ENCODE peak calls at places on chromosomes 7 and 10, in ten cellular contexts. M, L, C, J, N, P, B, W, D and U are unnamed samples.

GRCh38 chr7:26705567-26705966 is 158.8 kb downstream of the SKAP2 start:
- DNase-seq in M (no peak), L (no peak), C (no peak), J (no peak), N (peak; percentile 89), P (no peak), B (peak; percentile 90), W (no peak), D (no peak), U (no peak)

GRCh38 chr10:61973169-61973568 is 71.7 kb downstream of the ARID5B start:
- DNase-seq in M (no peak), L (no peak), C (no peak), J (no peak), N (no peak), P (no peak), B (peak; percentile 53), W (no peak), D (no peak), U (no peak)

GRCh38 chr10:91838199-91838598 is 40.0 kb downstream of the TNKS2 start:
- DNase-seq in M (no peak), L (no peak), C (no peak), J (no peak), N (no peak), P (no peak), B (no peak), W (no peak), D (no peak), U (no peak)

GRCh38 chr7:150412016-150412415 is 32.9 kb downstream of the ZNF775 start:
- DNase-seq in M (no peak), L (no peak), C (no peak), J (no peak), N (no peak), P (no peak), B (no peak), W (no peak), D (no peak), U (no peak)

GRCh38 chr7:125599387-125599786 is 669.8 kb upstream of the POT1 start:
- DNase-seq in M (no peak), L (no peak), C (no peak), J (no peak), N (no peak), P (no peak), B (no peak), W (no peak), D (no peak), U (no peak)

GRCh38 chr7:21960922-21961321 is 15.2 kb upstream of the CDCA7L start:
- DNase-seq in M (no peak), L (no peak), C (no peak), J (no peak), N (peak; percentile 79), P (no peak), B (peak; percentile 77), W (no peak), D (no peak), U (no peak)

GRCh38 chr7:16918288-16918895 is 36.6 kb upstream of the AGR3 start:
- DNase-seq in M (no peak), L (no peak), C (peak; percentile 32), J (peak; percentile 9), N (peak; percentile 33), P (no peak), B (peak; percentile 71), W (no peak), D (no peak), U (no peak)

GRCh38 chr7:134744569-134744968 is 34.9 kb upstream of the CALD1 start:
- DNase-seq in M (no peak), L (no peak), C (no peak), J (no peak), N (no peak), P (no peak), B (no peak), W (no peak), D (no peak), U (no peak)

GRCh38 chr7:18824157-18824556 is 293.3 kb downstream of the TWIST1 start:
- DNase-seq in M (no peak), L (no peak), C (no peak), J (no peak), N (no peak), P (no peak), B (no peak), W (no peak), D (no peak), U (no peak)

GRCh38 chr10:49183596-49184542 is 4.3 kb downstream of the TMEM273 start:
- DNase-seq in M (no peak), L (no peak), C (peak; percentile 18), J (no peak), N (no peak), P (no peak), B (no peak), W (no peak), D (no peak), U (no peak)
- TF ChIP-seq CTCF in M (no peak), L (no peak), C (no peak), J (no peak), N (no peak), P (no peak), B (no peak), W (no peak), D (no peak), U (no peak)

GRCh38 chr7:39386718-39387117 is 179.5 kb upstream of the YAE1 start:
- DNase-seq in M (no peak), L (no peak), C (no peak), J (no peak), N (no peak), P (no peak), B (no peak), W (no peak), D (no peak), U (no peak)
- TF ChIP-seq CTCF in M (peak; percentile 73), L (no peak), C (no peak), J (no peak), N (no peak), P (no peak), B (no peak), W (no peak), D (no peak), U (no peak)

DNA sequence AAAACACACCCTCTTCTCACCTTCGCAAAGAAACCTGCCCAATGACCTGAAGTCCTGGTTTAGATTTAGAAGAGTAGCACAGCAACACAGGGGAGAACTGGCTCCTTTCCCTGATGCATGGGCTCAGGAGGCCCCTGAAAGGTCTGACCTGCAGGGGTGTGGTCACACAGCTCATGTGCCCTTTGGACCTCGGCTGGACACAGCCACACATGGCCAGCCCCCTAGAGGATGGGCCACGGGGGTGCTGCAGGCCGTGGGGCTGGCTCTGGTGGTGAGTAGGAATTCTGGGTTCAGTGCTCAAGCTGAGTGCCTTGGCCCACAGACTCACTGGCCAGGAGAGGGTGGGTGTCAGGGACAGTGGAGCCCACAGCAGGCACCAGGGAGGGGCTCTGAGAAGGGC is 118.5 kb upstream of the ADCY1 start:
- DNase-seq in M (no peak), L (no peak), C (no peak), J (no peak), N (no peak), P (no peak), B (no peak), W (no peak), D (no peak), U (no peak)
- TF ChIP-seq CTCF in M (no peak), L (no peak), C (no peak), J (no peak), N (no peak), P (no peak), B (no peak), W (no peak), D (no peak), U (no peak)

DNA sequence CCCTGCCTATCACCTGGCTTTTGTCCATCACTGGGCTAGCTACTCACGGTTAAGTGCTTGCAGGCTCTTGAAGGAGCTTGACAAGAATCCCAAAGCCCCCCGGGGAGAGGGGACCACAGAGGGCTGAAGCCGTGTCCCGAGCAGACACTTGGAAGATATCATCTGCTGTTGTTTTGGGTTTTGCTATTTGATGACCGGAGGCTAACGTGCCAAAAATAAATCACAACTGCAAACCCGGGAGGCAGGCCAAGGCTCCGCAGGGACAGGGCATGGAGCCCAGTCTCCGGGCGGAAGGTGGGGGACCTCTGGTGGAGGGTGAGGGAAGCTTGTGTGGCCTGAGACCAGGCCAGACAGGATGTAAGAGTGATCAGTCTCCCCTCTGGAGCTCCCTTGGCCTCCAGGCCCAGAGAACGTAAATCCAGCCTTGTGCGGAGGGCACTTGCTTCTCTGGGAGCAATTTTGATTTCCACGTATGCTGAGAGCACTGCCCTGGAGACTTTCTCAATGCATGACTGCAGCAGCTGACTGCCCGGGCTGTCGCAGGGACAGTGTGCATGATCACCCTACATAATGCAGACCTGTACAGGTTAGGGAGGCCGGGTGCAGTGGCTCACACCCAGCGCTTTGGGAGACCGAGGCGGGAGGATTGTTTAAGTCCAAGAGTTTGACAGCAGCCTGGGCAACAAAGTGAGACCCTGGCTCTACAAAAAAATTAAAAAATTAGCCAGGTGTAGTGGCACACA is at the start of gene PHKG1:
- DNase-seq in M (no peak), L (no peak), C (peak; percentile 84), J (peak; percentile 88), N (peak; percentile 84), P (peak; percentile 94), B (peak; percentile 91), W (peak; percentile 64), D (no peak), U (no peak)
- TF ChIP-seq CTCF in M (peak; percentile 57), L (peak; percentile 24), C (peak; percentile 64), J (peak; percentile 72), N (peak; percentile 81), P (no peak), B (peak; percentile 77), W (peak; percentile 49), D (no peak), U (no peak)

GRCh38 chr7:55895021-55895420 is 7.8 kb downstream of the ZNF713 start:
- DNase-seq in M (no peak), L (no peak), C (no peak), J (no peak), N (no peak), P (no peak), B (no peak), W (no peak), D (no peak), U (no peak)
- TF ChIP-seq CTCF in M (no peak), L (no peak), C (no peak), J (no peak), N (no peak), P (no peak), B (no peak), W (no peak), D (no peak), U (no peak)

DNA sequence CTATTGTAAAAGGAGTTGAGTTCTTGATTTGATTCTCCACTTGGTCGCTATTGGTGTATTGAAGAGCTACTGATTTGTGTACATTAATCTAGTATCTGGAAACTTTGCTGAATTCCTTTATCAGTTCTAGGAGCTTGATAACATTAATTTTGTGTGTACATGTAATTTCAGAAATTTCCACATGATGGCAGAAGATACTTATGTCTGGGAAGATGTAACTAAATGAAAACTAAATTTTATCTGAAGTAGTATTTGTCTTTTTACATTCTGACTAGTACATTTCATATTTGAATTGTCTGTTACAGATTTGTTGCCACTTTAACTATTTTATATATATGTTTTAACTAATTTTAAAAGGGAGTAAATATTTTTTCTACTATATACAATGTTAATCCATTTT is 27.6 kb downstream of the SDHAF3 start:
- DNase-seq in M (no peak), L (no peak), C (no peak), J (no peak), N (peak; percentile 42), P (no peak), B (peak; percentile 68), W (no peak), D (no peak), U (no peak)
- TF ChIP-seq CTCF in M (peak; percentile 19), L (peak; percentile 40), C (no peak), J (peak; percentile 78), N (peak; percentile 83), P (no peak), B (peak; percentile 51), W (peak; percentile 37), D (peak; percentile 67), U (no peak)